ENCODE peak calls at places on chromosomes 13 and 19, in nine cellular contexts. W, X, P, J, G, I, S, N and M are unnamed samples.

GRCh38 chr13:38950987-38951386 is 39.6 kb downstream of the STOML3 start:
- DNase-seq in I (no peak), J (no peak), G (no peak), P (no peak), X (no peak), W (no peak), S (no peak), N (no peak), M (no peak)

GRCh38 chr19:39645800-39646411 is 9.8 kb upstream of the LGALS16 start:
- DNase-seq in J (no peak), P (no peak), N (no peak), G (no peak), I (no peak), S (no peak), W (peak; percentile 33), X (no peak), M (no peak)

GRCh38 chr19:29860492-29860891 is 48.7 kb downstream of the CCNE1 start:
- DNase-seq in J (no peak), N (no peak), G (no peak), P (no peak), X (no peak), W (no peak), I (no peak), S (no peak), M (no peak)

GRCh38 chr13:27168086-27168485 is 3.5 kb downstream of the USP12 start:
- DNase-seq in N (no peak), S (no peak), I (no peak), W (no peak), P (no peak), G (no peak), J (no peak), X (no peak), M (no peak)

GRCh38 chr19:873084-874019 is 13.9 kb downstream of the CFD start:
- DNase-seq in P (peak; percentile 77), X (peak; percentile 31), W (peak; percentile 76), I (peak; percentile 55), J (peak; percentile 72), S (peak; percentile 71), G (peak; percentile 85), N (peak; percentile 80), M (no peak)

GRCh38 chr19:18899624-18900560 is 3.9 kb upstream of the CERS1 start:
- DNase-seq in S (no peak), G (no peak), X (no peak), W (no peak), I (no peak), P (no peak), N (no peak), J (no peak), M (no peak)

GRCh38 chr13:112791662-112792440 is 102.0 kb downstream of the ATP11A start:
- DNase-seq in J (no peak), I (no peak), P (no peak), X (no peak), S (no peak), N (no peak), W (no peak), G (no peak), M (no peak)

GRCh38 chr19:10760268-10760944 is 42.5 kb downstream of the DNM2 start:
- DNase-seq in S (no peak), N (no peak), I (no peak), G (no peak), J (peak; percentile 38), W (peak; percentile 34), P (peak; percentile 47), X (no peak), M (no peak)

GRCh38 chr19:58474291-58474996 is 1.7 kb upstream of the ZNF446 start:
- DNase-seq in J (no peak), P (no peak), S (no peak), G (no peak), I (no peak), N (no peak), W (peak; percentile 56), X (no peak), M (no peak)

GRCh38 chr19:37654525-37654832 is 786 bp downstream of the ZFP30 start:
- DNase-seq in S (no peak), G (peak; percentile 14), I (no peak), J (no peak), W (peak; percentile 56), P (no peak), X (no peak), N (peak; percentile 22), M (no peak)

GRCh38 chr19:53520163-53520546 is 17.8 kb upstream of the ZNF331 start:
- DNase-seq in S (no peak), N (no peak), X (no peak), P (no peak), W (no peak), J (no peak), G (no peak), I (no peak), M (no peak)

GRCh38 chr13:40061466-40062450 is 406.3 kb downstream of the COG6 start:
- DNase-seq in X (no peak), S (no peak), P (no peak), W (peak; percentile 60), N (no peak), G (no peak), J (no peak), I (no peak), M (no peak)